ENCODE peak calls at places on chromosomes 7 and 10, in eight cellular contexts. W is GM12865, V is transverse colon, L is brain microvascular endothelial cell, O is T-helper 2 cell, F is OCI-LY7, U is colonic mucosa, S is NCI-H2081. E is an unnamed sample.
A peak's percentile ranks its signal among the peaks of the same experiment; 100 is the strongest.

GRCh38 chr7:37448637-37449331 is at the start of gene ELMO1:
- DNase-seq in F (peak; percentile 89), V (peak; percentile 84), U (peak; percentile 67), O (peak; percentile 43), L (peak; percentile 33), W (peak; percentile 94), S (peak; percentile 64), E (no peak)

GRCh38 chr10:97686301-97686961 is 610 bp downstream of the AVPI1 start:
- DNase-seq in L (no peak), W (peak; percentile 26), U (peak; percentile 41), S (no peak), V (no peak), O (no peak), F (peak; percentile 54), E (no peak)

GRCh38 chr10:110783509-110784103 is 88.1 kb upstream of the PDCD4 start:
- DNase-seq in V (no peak), O (peak; percentile 23), U (no peak), F (no peak), L (peak; percentile 52), S (no peak), W (no peak), E (no peak)

GRCh38 chr10:5515948-5516761 is 8.6 kb upstream of the CALML3 start:
- DNase-seq in L (no peak), F (no peak), W (no peak), U (no peak), O (no peak), S (no peak), V (no peak), E (no peak)

GRCh38 chr7:99404235-99404976 is 4.0 kb downstream of the PDAP1 start:
- DNase-seq in L (no peak), S (no peak), O (no peak), F (no peak), W (no peak), U (no peak), V (no peak), E (peak; percentile 23)

GRCh38 chr10:75770634-75771081 is 339.2 kb downstream of the LRMDA start:
- DNase-seq in U (no peak), W (no peak), L (no peak), F (no peak), S (no peak), O (no peak), V (no peak), E (no peak)

GRCh38 chr7:157061979-157062378 is 51.5 kb upstream of the MNX1 start:
- DNase-seq in F (no peak), V (no peak), U (no peak), L (no peak), O (no peak), W (no peak), S (no peak), E (no peak)

GRCh38 chr7:137539111-137539715 is 195.7 kb upstream of the PTN start:
- DNase-seq in O (no peak), L (peak; percentile 93), W (no peak), V (no peak), F (no peak), U (no peak), S (no peak), E (peak; percentile 89)

GRCh38 chr7:142602183-142602582 is 147.1 kb upstream of the PRSS1 start:
- DNase-seq in F (no peak), V (no peak), L (peak; percentile 12), W (no peak), O (no peak), U (no peak), S (no peak), E (no peak)

GRCh38 chr7:50185188-50185587 is 92.1 kb upstream of the ZPBP start:
- DNase-seq in W (no peak), V (no peak), F (no peak), L (no peak), S (no peak), U (no peak), O (no peak), E (no peak)

GRCh38 chr10:120813085-120813484 is 38.1 kb upstream of the WDR11 start:
- DNase-seq in U (no peak), O (no peak), F (no peak), S (no peak), L (no peak), W (no peak), V (no peak), E (no peak)

GRCh38 chr10:61438141-61438984 is 14.8 kb downstream of the TMEM26 start:
- DNase-seq in V (no peak), S (no peak), L (no peak), O (no peak), U (no peak), F (no peak), W (no peak), E (peak; percentile 35)

E was measured in HFFc6.